ENCODE peak calls at places on chromosomes 16 and 17, in seven cellular contexts. A is upper lobe of left lung, G is pancreas, V is AG10803, E is mucosa of descending colon, O is dorsolateral prefrontal cortex, C is AG09309. H is an unnamed sample.
A peak's percentile ranks its signal among the peaks of the same experiment; 100 is the strongest.

GRCh38 chr17:7910711-7911110 is 5.4 kb downstream of the RNF227 start:
- DNase-seq in C (no peak), A (no peak), G (no peak), O (no peak), V (no peak), E (no peak), H (no peak)

GRCh38 chr17:43021739-43022512 is at the start of gene VAT1:
- DNase-seq in V (peak; percentile 70), E (peak; percentile 88), O (peak; percentile 78), A (peak; percentile 97), G (peak; percentile 92), C (no peak), H (no peak)

GRCh38 chr17:20127660-20128413 is 118.7 kb downstream of the SPECC1 start:
- DNase-seq in O (no peak), G (no peak), E (no peak), A (no peak), C (peak; percentile 17), V (peak; percentile 38), H (no peak)

GRCh38 chr16:4097826-4098240 is 18.4 kb downstream of the ADCY9 start:
- DNase-seq in A (no peak), C (no peak), E (no peak), G (no peak), O (no peak), V (peak; percentile 71), H (no peak)

GRCh38 chr17:77036136-77036840 is 104.5 kb upstream of the SEC14L1 start:
- DNase-seq in V (no peak), A (no peak), E (no peak), C (no peak), O (no peak), G (no peak), H (no peak)

GRCh38 chr16:1193143-1193824 is 31.8 kb downstream of the TPSG1 start:
- DNase-seq in C (no peak), E (no peak), A (no peak), G (no peak), V (no peak), O (peak; percentile 63), H (no peak)

GRCh38 chr17:30225112-30225511 is 10.4 kb downstream of the SLC6A4 start:
- DNase-seq in C (no peak), A (no peak), O (no peak), E (no peak), V (no peak), G (no peak), H (no peak)

GRCh38 chr17:27473748-27474609 is 17.7 kb downstream of the KSR1 start:
- DNase-seq in A (no peak), V (no peak), C (no peak), O (no peak), G (no peak), E (peak; percentile 38), H (no peak)

GRCh38 chr17:31095239-31096105 is 695 bp downstream of the NF1 start:
- DNase-seq in V (peak; percentile 40), G (peak; percentile 91), E (peak; percentile 65), C (no peak), O (no peak), A (peak; percentile 91), H (no peak)

GRCh38 chr16:86221085-86221484 is 289.2 kb upstream of the FOXF1 start:
- DNase-seq in G (peak; percentile 27), V (peak; percentile 9), A (no peak), C (peak; percentile 17), O (peak; percentile 20), E (no peak), H (no peak)

GRCh38 chr16:58127033-58127556 is 2.1 kb downstream of the CFAP20 start:
- DNase-seq in O (no peak), V (peak; percentile 71), C (peak; percentile 14), A (no peak), G (no peak), E (no peak), H (no peak)

GRCh38 chr16:23608194-23608593 is 12.1 kb upstream of the NDUFAB1 start:
- DNase-seq in G (no peak), C (peak; percentile 7), A (no peak), E (no peak), V (no peak), O (no peak), H (no peak)

GRCh38 chr16:57843400-57843799 is 41.1 kb upstream of the KIFC3 start:
- DNase-seq in G (no peak), A (no peak), V (no peak), C (no peak), E (no peak), O (no peak), H (no peak)

GRCh38 chr17:56867948-56868376 is 34.0 kb downstream of the DGKE start:
- DNase-seq in A (no peak), O (no peak), E (no peak), G (no peak), V (peak; percentile 36), C (no peak), H (no peak)

GRCh38 chr16:69937465-69937951 is 13.6 kb upstream of the CLEC18A start:
- DNase-seq in O (peak; percentile 77), A (peak; percentile 51), V (no peak), E (no peak), G (no peak), C (no peak), H (no peak)

GRCh38 chr17:81534157-81535006 is 6.2 kb downstream of the FSCN2 start:
- DNase-seq in O (no peak), A (peak; percentile 46), V (no peak), G (peak; percentile 67), C (no peak), E (peak; percentile 21), H (no peak)

GRCh38 chr17:47621293-47622178 is 28.2 kb upstream of the KPNB1 start:
- DNase-seq in E (no peak), V (peak; percentile 87), G (no peak), C (peak; percentile 69), O (peak; percentile 70), A (no peak), H (peak; percentile 50)

GRCh38 chr16:85279874-85280545 is 167.7 kb upstream of the CIBAR2 start:
- DNase-seq in A (no peak), O (no peak), V (no peak), G (no peak), C (no peak), E (peak; percentile 36), H (no peak)

GRCh38 chr17:50278526-50279180 is 4.4 kb downstream of the TMEM92 start:
- DNase-seq in C (no peak), E (no peak), A (peak; percentile 68), G (no peak), V (no peak), O (no peak), H (no peak)

GRCh38 chr16:69321080-69321479 is 9.3 kb downstream of the PDF start:
- DNase-seq in A (no peak), V (no peak), C (no peak), G (no peak), E (no peak), O (no peak), H (no peak)

GRCh38 chr16:72739577-72739976 is 308.4 kb downstream of the ZFHX3 start:
- DNase-seq in A (no peak), C (peak; percentile 31), E (no peak), V (peak; percentile 74), O (no peak), G (no peak), H (peak; percentile 54)

GRCh38 chr17:81365148-81365600 is 30.1 kb upstream of the BAHCC1 start:
- DNase-seq in V (peak; percentile 47), O (no peak), C (no peak), A (peak; percentile 83), G (peak; percentile 89), E (peak; percentile 71), H (no peak)

GRCh38 chr16:66758086-66758485 is 6.7 kb upstream of the DYNC1LI2 start:
- DNase-seq in V (no peak), O (no peak), E (no peak), C (no peak), A (no peak), G (no peak), H (no peak)

GRCh38 chr16:61862756-61863155 is 173.5 kb downstream of the CDH8 start:
- DNase-seq in O (no peak), G (no peak), C (no peak), A (no peak), E (no peak), V (no peak), H (no peak)

GRCh38 chr16:85918436-85918835 is 19.5 kb downstream of the IRF8 start:
- DNase-seq in O (no peak), A (peak; percentile 82), V (no peak), E (no peak), G (no peak), C (no peak), H (no peak)

DNA sequence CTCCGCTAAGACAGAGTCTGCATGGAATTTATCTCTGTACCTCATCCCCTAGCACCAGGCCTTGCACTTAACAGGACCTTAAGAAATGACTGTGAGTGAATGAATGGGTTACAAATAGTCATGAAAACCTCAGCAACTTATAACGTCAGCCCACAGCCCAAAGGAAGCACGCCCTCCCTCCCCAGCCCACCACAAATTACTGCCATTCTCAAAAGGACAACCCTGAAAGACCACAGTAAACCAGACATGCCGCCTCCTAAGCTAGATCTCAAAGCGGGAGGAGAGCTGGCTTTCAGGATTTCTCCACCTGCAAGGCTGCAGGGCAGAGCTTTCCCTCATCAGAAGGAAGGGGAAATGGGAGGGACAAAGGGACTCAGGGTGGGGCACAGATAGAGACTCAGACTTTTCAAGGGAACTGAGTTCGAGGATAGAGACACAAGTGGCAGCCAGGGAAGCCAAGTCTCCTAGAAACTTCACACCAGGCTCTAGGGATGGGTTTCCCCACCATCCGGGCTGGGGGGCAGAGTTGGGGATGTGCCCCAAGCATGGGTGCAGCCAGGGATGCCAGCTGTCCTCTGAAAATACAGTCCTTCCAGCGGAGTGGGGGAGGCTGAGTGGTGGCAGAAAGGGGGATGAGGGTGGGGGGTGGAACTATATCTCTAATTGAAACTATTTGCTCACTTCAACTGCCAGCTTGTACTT is 56.7 kb downstream of the PLXDC1 start:
- DNase-seq in V (no peak), E (peak; percentile 29), G (no peak), A (no peak), O (no peak), C (no peak), H (no peak)
- H3K4me3 ChIP-seq in V (no peak overlapping the region), E (no peak overlapping the region), G (no peak overlapping the region), A (no peak overlapping the region), O (no peak overlapping the region), C (no peak overlapping the region), H (no peak overlapping the region)

GRCh38 chr17:58085039-58085715 is 2.0 kb downstream of the DYNLL2 start:
- DNase-seq in O (no peak), A (no peak), G (no peak), C (no peak), V (no peak), E (no peak), H (no peak)
- TF ChIP-seq CTCF in O (no peak), A (no peak), G (no peak), C (no peak), V (no peak), E (no peak), H (no peak)

GRCh38 chr16:53664724-53665345 is 38.8 kb downstream of the RPGRIP1L start:
- DNase-seq in V (peak; percentile 100), O (no peak), G (no peak), A (no peak), E (no peak), C (peak; percentile 96), H (no peak)
- H3K4me3 ChIP-seq in V (peak overlapping the region; percentile 42), O (no peak overlapping the region), G (no peak overlapping the region), A (no peak overlapping the region), E (no peak overlapping the region), C (no peak overlapping the region), H (no peak overlapping the region)

DNA sequence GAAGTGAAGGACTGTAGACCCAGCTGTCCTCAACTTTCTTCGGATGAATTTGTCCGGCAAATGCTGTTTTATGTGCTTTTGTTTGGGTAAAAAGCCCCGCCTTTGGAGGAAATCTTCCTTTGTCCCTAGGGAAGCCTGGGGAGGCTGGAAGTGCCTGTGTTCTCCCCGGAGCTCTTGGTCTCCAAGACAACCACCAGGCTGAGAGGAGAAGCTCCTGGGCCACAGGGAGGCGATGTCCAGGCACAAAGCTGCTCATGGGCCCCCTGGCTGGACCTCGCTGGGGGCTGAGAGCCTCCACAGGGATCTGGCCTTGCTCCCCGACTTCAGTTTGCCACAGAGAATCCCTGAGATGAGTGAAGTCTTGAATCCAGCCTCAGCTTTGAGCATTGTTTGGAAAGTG is 293.1 kb upstream of the N4BP1 start:
- DNase-seq in V (no peak), E (no peak), C (no peak), G (no peak), O (no peak), A (no peak), H (no peak)
- TF ChIP-seq CTCF in V (no peak), E (no peak), C (no peak), G (no peak), O (no peak), A (no peak), H (no peak)